ENCODE peak calls at places on chromosomes 12 and 14, in ten cellular contexts. T is gastrocnemius medialis, U is HCT116, Z is IMR-90, L is A549, I is transverse colon, S is adrenal gland, B is tibial nerve, D is uterus, N is HepG2. V is an unnamed sample. For H3K4me1, the result is how much of the 10 kb centered on the place peaks cover.

GRCh38 chr12:109304485-109304884 is 4.6 kb downstream of the FOXN4 start:
- DNase-seq in L (no peak), Z (no peak), B (no peak), U (no peak), T (no peak), D (no peak), I (no peak), N (no peak), S (no peak), V (no peak)

GRCh38 chr12:74021937-74022336 is 515.7 kb upstream of the ATXN7L3B start:
- DNase-seq in D (no peak), U (peak), B (no peak), Z (no peak), L (peak), I (peak), T (no peak), S (peak), N (peak), V (peak)

GRCh38 chr14:73168691-73169090 is 32.4 kb downstream of the PSEN1 start:
- DNase-seq in T (no peak), U (no peak), S (no peak), I (no peak), B (no peak), D (no peak), L (no peak), Z (no peak), N (no peak), V (no peak)

GRCh38 chr12:49133014-49133413 is 1.8 kb upstream of the TUBA1B start:
- DNase-seq in Z (no peak), B (no peak), U (no peak), T (no peak), S (no peak), L (no peak), N (no peak), D (no peak), I (no peak), V (no peak)

GRCh38 chr12:22879203-22879602 is 254.2 kb downstream of the ETNK1 start:
- DNase-seq in T (no peak), Z (no peak), S (no peak), D (no peak), L (no peak), I (no peak), N (no peak), U (no peak), B (no peak), V (no peak)

GRCh38 chr12:31362759-31363415 is 36.9 kb upstream of the SINHCAF start:
- DNase-seq in B (no peak), L (peak), I (peak), D (no peak), Z (no peak), U (no peak), T (no peak), N (peak), S (no peak), V (no peak)

GRCh38 chr14:66120402-66120801 is 365.8 kb upstream of the CCDC196 start:
- DNase-seq in T (no peak), U (no peak), B (no peak), Z (no peak), N (no peak), D (no peak), S (no peak), I (no peak), L (no peak), V (no peak)

GRCh38 chr12:94265521-94265920 is 117.1 kb downstream of the PLXNC1 start:
- DNase-seq in Z (no peak), U (no peak), B (no peak), L (no peak), D (no peak), T (no peak), S (no peak), N (no peak), I (no peak), V (no peak)

GRCh38 chr14:91173221-91173670 is 59.4 kb downstream of the DGLUCY start:
- DNase-seq in U (peak), D (peak), T (peak), B (peak), Z (peak), N (peak), I (peak), L (peak), S (peak), V (peak)

GRCh38 chr12:11853126-11853525 is 203.7 kb downstream of the ETV6 start:
- DNase-seq in D (no peak), Z (no peak), T (no peak), N (no peak), I (peak), S (no peak), L (no peak), B (no peak), U (no peak), V (no peak)

GRCh38 chr12:106084048-106084671 is 54.6 kb downstream of the NUAK1 start:
- DNase-seq in T (no peak), S (no peak), U (peak), I (no peak), N (peak), Z (peak), D (no peak), B (no peak), L (peak), V (no peak)

GRCh38 chr12:113424915-113425823 is 3.0 kb downstream of the SDSL start:
- DNase-seq in Z (peak), N (peak), B (no peak), U (no peak), S (peak), T (no peak), I (peak), L (peak), D (no peak), V (no peak)

GRCh38 chr12:70733385-70733784 is 96.2 kb upstream of the PTPRB start:
- DNase-seq in L (peak), N (peak), I (no peak), S (peak), Z (peak), T (no peak), D (no peak), B (no peak), U (peak), V (no peak)

GRCh38 chr12:32139064-32139421 is 32.4 kb downstream of the BICD1 start:
- DNase-seq in L (no peak), D (no peak), S (no peak), U (no peak), I (peak), Z (peak), N (no peak), T (no peak), B (no peak), V (no peak)

GRCh38 chr12:124705545-124706138 is 138.2 kb upstream of the NCOR2 start:
- DNase-seq in T (no peak), S (no peak), I (no peak), D (no peak), B (no peak), N (no peak), Z (no peak), U (no peak), L (no peak), V (no peak)

GRCh38 chr14:106417224-106418049 is 891.1 kb downstream of the TMEM121 start:
- DNase-seq in Z (no peak), N (peak), L (peak), D (peak), S (peak), U (peak), B (no peak), I (peak), T (no peak), V (no peak)

DNA sequence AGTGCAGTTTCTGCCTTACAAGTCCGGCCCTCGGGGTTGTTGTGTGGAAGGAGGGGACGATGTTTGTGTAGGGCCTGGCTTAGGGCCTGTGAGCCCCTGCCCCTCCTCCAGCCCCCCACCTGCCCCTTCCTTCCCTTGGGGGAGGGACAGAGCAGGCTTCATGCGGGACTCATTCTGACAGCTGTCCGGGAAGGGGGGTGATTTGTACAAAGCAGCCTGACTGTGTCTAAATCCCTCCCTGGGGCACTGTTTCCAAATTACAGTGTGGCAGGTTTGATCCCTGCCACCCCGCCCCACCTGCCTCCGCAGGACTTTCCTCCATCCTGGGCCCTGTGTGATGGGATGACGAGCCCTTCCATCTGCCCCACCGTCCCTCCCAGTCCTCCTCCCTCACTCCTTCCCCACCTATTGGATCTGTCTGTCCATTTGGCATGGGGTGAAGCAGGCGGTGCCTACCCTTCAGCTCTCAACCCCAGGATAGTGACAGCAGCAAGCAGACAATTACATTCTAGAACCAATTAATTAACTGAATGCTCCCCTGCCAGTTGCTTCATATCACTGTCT is 363.9 kb downstream of the BCL11B start:
- DNase-seq in D (no peak), Z (no peak), B (no peak), T (no peak), U (no peak), S (no peak), L (no peak), N (no peak), I (no peak), V (no peak)
- H3K4me1 ChIP-seq in D (under half), Z (under half), B (under half), T (under half), U (under half), S (under half), L (half or more), N (under half), I (under half), V (under half)

DNA sequence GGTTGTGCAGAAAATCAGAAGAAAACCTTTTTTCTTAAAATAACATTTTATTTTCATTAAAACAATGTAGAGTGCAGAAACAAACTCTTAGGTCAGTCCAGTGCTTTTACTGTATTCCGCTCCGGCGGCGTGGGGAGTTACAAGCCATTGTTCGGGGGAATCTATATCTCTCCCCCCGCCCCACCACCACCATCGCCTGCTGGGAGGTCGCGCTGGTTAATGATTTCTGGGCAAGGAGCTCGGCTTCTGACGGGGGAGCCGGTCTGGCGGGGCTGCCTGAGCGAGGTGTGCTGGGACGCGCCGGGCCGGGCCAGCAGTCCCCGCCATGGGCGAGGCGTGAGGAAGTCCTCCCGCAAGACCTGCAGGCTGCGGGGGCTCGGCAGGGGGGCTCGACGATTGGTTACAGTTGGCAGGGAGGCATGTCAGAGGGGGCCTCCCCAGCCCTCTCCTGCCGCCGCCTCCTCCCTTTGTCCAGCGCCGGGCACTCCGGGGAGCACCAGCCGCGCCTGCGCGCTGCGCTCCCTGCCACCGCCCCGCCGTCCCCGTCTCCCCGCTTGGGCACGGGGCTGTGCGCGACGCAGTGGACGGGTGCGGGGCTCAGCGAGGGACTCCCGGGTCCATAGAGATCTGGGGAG is 1.0 kb upstream of the DUSP6 start:
- DNase-seq in I (peak), D (no peak), B (peak), S (peak), N (peak), T (peak), Z (peak), L (peak), U (peak), V (peak)
- TF ChIP-seq POLR2A in I (no peak), D (peak), B (peak), S (peak), N (no peak), T (no peak), Z (no peak), L (no peak), U (peak), V (no peak)

GRCh38 chr14:100376751-100377171 is 53.6 kb downstream of the SLC25A47 start:
- DNase-seq in B (no peak), N (peak), U (no peak), I (no peak), L (peak), T (no peak), Z (peak), D (no peak), S (no peak), V (no peak)
- H3K4me1 ChIP-seq in B (half or more), N (under half), U (under half), I (under half), L (under half), T (under half), Z (under half), D (under half), S (under half), V (under half)

GRCh38 chr12:52912711-52913423 is 8.0 kb upstream of the KRT8 start:
- DNase-seq in B (no peak), S (no peak), D (no peak), U (no peak), Z (no peak), T (no peak), I (peak), L (no peak), N (no peak), V (no peak)
- TF ChIP-seq POLR2A in B (no peak), S (no peak), D (no peak), U (no peak), Z (no peak), T (no peak), I (no peak), L (no peak), N (no peak), V (no peak)

GRCh38 chr14:103127356-103127755 is 4.1 kb downstream of the TNFAIP2 start:
- DNase-seq in U (no peak), S (no peak), I (no peak), N (no peak), T (no peak), B (no peak), D (peak), L (no peak), Z (no peak), V (peak)

GRCh38 chr14:103124501-103125001 is 1.3 kb downstream of the TNFAIP2 start:
- DNase-seq in T (no peak), Z (no peak), U (no peak), D (no peak), B (no peak), N (no peak), I (no peak), S (no peak), L (no peak), V (no peak)

GRCh38 chr14:103125098-103126070 is 2.1 kb downstream of the TNFAIP2 start:
- DNase-seq in T (no peak), D (no peak), N (no peak), L (no peak), S (no peak), Z (no peak), U (no peak), B (no peak), I (no peak), V (peak)

GRCh38 chr14:103126873-103127304 is 3.6 kb downstream of the TNFAIP2 start:
- DNase-seq in T (peak), B (no peak), Z (no peak), L (no peak), I (peak), S (peak), D (peak), N (peak), U (no peak), V (peak)

GRCh38 chr14:103126088-103126872 is 3.0 kb downstream of the TNFAIP2 start:
- DNase-seq in L (no peak), B (no peak), U (no peak), N (no peak), T (no peak), D (peak), S (no peak), Z (no peak), I (peak), V (peak)
- H3K4me1 ChIP-seq in L (half or more), B (half or more), U (under half), N (under half), T (under half), D (under half), S (under half), Z (under half), I (half or more), V (half or more)

DNA sequence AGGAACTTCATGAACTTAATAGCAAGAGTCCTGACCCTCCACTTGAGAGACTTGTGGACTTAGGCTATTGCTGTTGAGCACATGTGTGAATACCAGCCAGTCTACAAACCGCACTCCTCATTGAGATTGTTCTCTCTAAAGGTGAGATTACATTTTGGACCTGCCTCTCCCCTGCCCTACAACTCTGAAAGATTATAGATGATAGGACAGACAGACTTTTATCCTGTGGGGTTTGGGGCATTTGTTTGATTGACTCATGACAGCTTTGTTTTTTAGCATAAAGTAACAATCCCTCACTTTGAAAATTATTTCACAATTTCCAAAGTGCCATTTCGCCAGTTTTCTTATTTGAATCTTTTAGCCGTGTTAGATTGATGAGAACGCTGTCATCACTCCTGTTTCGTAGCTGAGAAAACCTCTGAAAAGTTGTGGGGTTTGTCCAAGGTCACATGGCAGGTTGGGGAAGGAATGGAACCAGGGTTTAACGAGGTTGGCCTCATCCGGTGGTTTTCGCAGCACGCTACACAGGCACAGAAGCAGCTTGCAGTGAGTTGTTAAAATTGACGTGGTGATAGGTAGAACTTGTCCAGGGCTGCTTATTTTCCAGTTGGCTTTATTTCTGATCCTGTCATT is 836 bp downstream of the EVL start:
- DNase-seq in N (no peak), D (no peak), U (no peak), Z (no peak), S (no peak), B (no peak), I (peak), T (no peak), L (no peak), V (no peak)
- TF ChIP-seq POLR2A in N (no peak), D (no peak), U (no peak), Z (no peak), S (no peak), B (no peak), I (peak), T (no peak), L (no peak), V (no peak)

GRCh38 chr12:121778567-121779421 is 14.7 kb downstream of the RHOF start:
- DNase-seq in Z (no peak), S (no peak), D (no peak), U (no peak), B (no peak), T (no peak), N (no peak), L (no peak), I (no peak), V (no peak)

GRCh38 chr12:121774968-121775474 is 18.5 kb downstream of the RHOF start:
- DNase-seq in N (no peak), D (no peak), Z (no peak), I (no peak), L (no peak), B (no peak), T (no peak), U (no peak), S (no peak), V (no peak)

GRCh38 chr12:121773011-121773777 is 20.3 kb downstream of the RHOF start:
- DNase-seq in Z (peak), S (peak), L (peak), N (peak), I (peak), B (no peak), T (peak), D (peak), U (peak), V (peak)

GRCh38 chr12:121776190-121777098 is 17.0 kb downstream of the RHOF start:
- DNase-seq in B (peak), N (no peak), Z (peak), D (peak), S (peak), T (no peak), U (no peak), I (peak), L (peak), V (peak)

DNA sequence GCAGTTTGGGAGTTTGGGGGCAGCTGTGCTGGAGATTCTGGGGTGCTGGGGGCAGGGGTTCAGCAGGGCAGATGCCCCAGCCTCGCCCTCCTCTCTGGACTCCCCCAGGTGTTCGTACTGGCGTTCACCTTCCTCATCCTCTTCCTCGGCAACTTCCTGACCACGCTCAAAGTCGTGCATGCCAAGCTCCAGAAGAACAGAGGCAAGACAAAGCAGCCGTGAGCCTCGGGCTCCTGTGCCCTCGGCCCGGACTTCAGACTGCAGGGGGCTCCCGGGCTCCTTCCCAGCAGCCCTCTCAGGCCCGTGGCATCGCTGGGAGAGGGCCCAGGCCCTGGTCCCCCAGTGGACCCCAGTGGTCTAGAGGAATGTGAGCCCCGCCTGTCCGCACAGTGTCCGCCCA is 18.0 kb downstream of the RHOF start:
- DNase-seq in D (no peak), U (no peak), L (no peak), T (no peak), B (no peak), Z (no peak), N (no peak), I (no peak), S (no peak), V (no peak)
- H3K4me1 ChIP-seq in D (under half), U (under half), L (half or more), T (under half), B (under half), Z (under half), N (under half), I (under half), S (under half), V (under half)